ENCODE peak calls at places on chromosomes 2 and 18, in eight cellular contexts. Z, S, J, Y, L, N, D and R are unnamed samples.

GRCh38 chr2:70089946-70090523 is 2.8 kb downstream of the PCBP1 start:
- DNase-seq in Z (no peak), S (no peak), J (no peak), Y (no peak), L (no peak), N (no peak), D (no peak), R (no peak)

GRCh38 chr2:120904379-120904778 is 168.7 kb downstream of the GLI2 start:
- DNase-seq in Z (no peak), S (no peak), J (no peak), Y (no peak), L (no peak), N (no peak), D (no peak), R (no peak)

GRCh38 chr2:214079032-214079431 is 331.8 kb upstream of the VWC2L start:
- DNase-seq in Z (no peak), S (no peak), J (no peak), Y (no peak), L (no peak), N (no peak), D (no peak), R (no peak)

GRCh38 chr18:8685141-8685913 is 20.0 kb upstream of the MTCL1 start:
- DNase-seq in Z (no peak), S (no peak), J (no peak), Y (no peak), L (no peak), N (no peak), D (no peak), R (no peak)

GRCh38 chr2:95240091-95240490 is 32.8 kb downstream of the ZNF892 start:
- DNase-seq in Z (no peak), S (no peak), J (no peak), Y (no peak), L (no peak), N (no peak), D (no peak), R (no peak)

GRCh38 chr2:237567276-237568029 is 1.1 kb downstream of the PRLH start:
- DNase-seq in Z (no peak), S (no peak), J (no peak), Y (peak), L (no peak), N (no peak), D (no peak), R (no peak)

GRCh38 chr18:32803571-32803970 is 30.7 kb upstream of the KLHL14 start:
- DNase-seq in Z (no peak), S (peak), J (no peak), Y (no peak), L (no peak), N (peak), D (no peak), R (no peak)

GRCh38 chr2:85604568-85605339 is 2.3 kb upstream of the TMEM150A start:
- DNase-seq in Z (no peak), S (no peak), J (no peak), Y (no peak), L (no peak), N (no peak), D (no peak), R (no peak)

GRCh38 chr18:77103991-77104521 is 28.5 kb downstream of the MBP start:
- DNase-seq in Z (no peak), S (no peak), J (no peak), Y (no peak), L (no peak), N (no peak), D (no peak), R (no peak)

GRCh38 chr2:169714699-169715098 is 18.9 kb upstream of the KLHL23 start:
- DNase-seq in Z (no peak), S (no peak), J (no peak), Y (no peak), L (no peak), N (no peak), D (no peak), R (no peak)

GRCh38 chr2:240525802-240526201 is 32.0 kb downstream of the ANKMY1 start:
- DNase-seq in Z (no peak), S (no peak), J (no peak), Y (peak), L (no peak), N (no peak), D (no peak), R (peak)

GRCh38 chr2:159094173-159094737 is 125.8 kb downstream of the TANC1 start:
- DNase-seq in Z (no peak), S (no peak), J (peak), Y (no peak), L (no peak), N (no peak), D (peak), R (no peak)

GRCh38 chr2:132883430-132883829 is 213.4 kb upstream of the LYPD1 start:
- DNase-seq in Z (no peak), S (no peak), J (no peak), Y (no peak), L (no peak), N (no peak), D (no peak), R (no peak)

GRCh38 chr18:73959341-73959740 is 188.3 kb downstream of the FBXO15 start:
- DNase-seq in Z (no peak), S (no peak), J (no peak), Y (no peak), L (no peak), N (no peak), D (no peak), R (no peak)

GRCh38 chr2:207185372-207185771 is 19.6 kb upstream of the KLF7 start:
- DNase-seq in Z (no peak), S (no peak), J (no peak), Y (no peak), L (no peak), N (no peak), D (no peak), R (no peak)

GRCh38 chr2:3144856-3145255 is 232.8 kb downstream of the EIPR1 start:
- DNase-seq in Z (no peak), S (no peak), J (no peak), Y (no peak), L (no peak), N (no peak), D (no peak), R (no peak)

GRCh38 chr2:158667567-158667966 is 127.5 kb upstream of the DAPL1 start:
- DNase-seq in Z (no peak), S (no peak), J (no peak), Y (no peak), L (no peak), N (no peak), D (no peak), R (no peak)

GRCh38 chr2:136389809-136390208 is 271.9 kb upstream of the CXCR4 start:
- DNase-seq in Z (no peak), S (no peak), J (no peak), Y (no peak), L (no peak), N (no peak), D (no peak), R (no peak)

GRCh38 chr2:181188605-181189004 is 208.2 kb downstream of the UBE2E3 start:
- DNase-seq in Z (no peak), S (no peak), J (no peak), Y (no peak), L (no peak), N (no peak), D (no peak), R (no peak)

GRCh38 chr2:237553959-237554358 is 12.4 kb upstream of the PRLH start:
- DNase-seq in Z (no peak), S (no peak), J (no peak), Y (peak), L (no peak), N (no peak), D (no peak), R (no peak)